ENCODE peak calls at places on chromosomes 7 and 10, in five cellular contexts. J, A, K, S and M are unnamed samples.

GRCh38 chr10:71831646-71832552 is 19.2 kb downstream of the PSAP start:
- DNase-seq in S (peak; percentile 58), A (no peak), K (peak; percentile 59), J (peak; percentile 43), M (peak; percentile 42)

GRCh38 chr7:105707381-105707780 is 126.1 kb upstream of the EFCAB10 start:
- DNase-seq in K (no peak), J (no peak), A (no peak), S (no peak), M (no peak)

GRCh38 chr10:102642553-102643345 is 1.5 kb upstream of the TRIM8 start:
- DNase-seq in J (peak; percentile 74), A (peak; percentile 61), S (peak; percentile 68), K (peak; percentile 85), M (peak; percentile 75)

GRCh38 chr10:43417950-43418768 is 9.2 kb upstream of the HNRNPF start:
- DNase-seq in J (no peak), S (no peak), A (no peak), K (no peak), M (no peak)

GRCh38 chr7:30994206-30995100 is 30.7 kb downstream of the GHRHR start:
- DNase-seq in S (no peak), A (no peak), J (no peak), K (no peak), M (no peak)

GRCh38 chr7:155992974-155993373 is 180.7 kb upstream of the SHH start:
- DNase-seq in A (no peak), K (peak; percentile 34), S (no peak), J (no peak), M (no peak)

GRCh38 chr10:19803676-19804075 is 12.6 kb upstream of the PLXDC2 start:
- DNase-seq in K (no peak), S (no peak), A (no peak), J (no peak), M (peak; percentile 31)

GRCh38 chr7:50793947-50794570 is 11.4 kb upstream of the GRB10 start:
- DNase-seq in A (no peak), K (no peak), S (no peak), J (no peak), M (peak; percentile 63)

GRCh38 chr7:130227883-130228575 is 20.4 kb downstream of the SSMEM1 start:
- DNase-seq in J (no peak), S (no peak), A (no peak), K (no peak), M (no peak)

GRCh38 chr7:19665399-19666008 is 43.3 kb downstream of the POLR1F start:
- DNase-seq in K (no peak), A (peak; percentile 51), J (peak; percentile 55), S (no peak), M (peak; percentile 18)

GRCh38 chr10:52632591-52632990 is 140.0 kb downstream of the MBL2 start:
- DNase-seq in K (no peak), J (no peak), A (peak; percentile 34), S (no peak), M (no peak)

GRCh38 chr10:130244928-130245495 is 108.8 kb downstream of the GLRX3 start:
- DNase-seq in K (no peak), A (no peak), S (peak; percentile 4), J (no peak), M (no peak)

GRCh38 chr10:100654835-100655759 is 90.3 kb upstream of the PAX2 start:
- DNase-seq in K (no peak), J (no peak), A (peak; percentile 66), S (no peak), M (no peak)

GRCh38 chr7:90599038-90599437 is 2.9 kb downstream of the CDK14 start:
- DNase-seq in J (no peak), S (no peak), A (no peak), K (no peak), M (no peak)

GRCh38 chr10:28331821-28332220 is 29.0 kb upstream of the MPP7 start:
- DNase-seq in A (no peak), S (no peak), K (no peak), J (peak; percentile 93), M (no peak)

GRCh38 chr10:98425511-98426352 is 10.8 kb upstream of the PYROXD2 start:
- DNase-seq in A (peak; percentile 87), S (peak; percentile 53), J (peak; percentile 39), K (no peak), M (peak; percentile 46)

GRCh38 chr10:91604936-91605534 is 27.8 kb downstream of the PPP1R3C start:
- DNase-seq in A (no peak), K (no peak), J (peak; percentile 86), S (no peak), M (no peak)

GRCh38 chr7:100865372-100865911 is 1.7 kb upstream of the TRIP6 start:
- DNase-seq in A (peak; percentile 58), S (no peak), J (no peak), K (no peak), M (no peak)

GRCh38 chr10:11881477-11882417 is 58.6 kb downstream of the PROSER2 start:
- DNase-seq in J (no peak), K (no peak), S (no peak), A (peak; percentile 79), M (peak; percentile 35)

GRCh38 chr7:130490287-130490686 is 1.6 kb upstream of the MEST start:
- DNase-seq in K (no peak), J (peak; percentile 9), A (peak; percentile 88), S (no peak), M (no peak)

GRCh38 chr7:67359900-67360299 is 363.3 kb downstream of the TYW1 start:
- DNase-seq in A (peak; percentile 30), S (no peak), J (no peak), K (no peak), M (no peak)

GRCh38 chr10:72784551-72785421 is 92.8 kb downstream of the MCU start:
- DNase-seq in A (peak; percentile 76), J (peak; percentile 88), K (no peak), S (no peak), M (no peak)

GRCh38 chr10:32953277-32953927 is 4.6 kb downstream of the ITGB1 start:
- DNase-seq in J (no peak), A (no peak), S (no peak), K (no peak), M (no peak)

GRCh38 chr10:23293145-23293724 is 51.4 kb downstream of the C10orf67 start:
- DNase-seq in S (no peak), J (peak; percentile 31), K (no peak), A (peak; percentile 92), M (peak; percentile 41)

GRCh38 chr10:47116445-47116844 is 183.6 kb upstream of the GDF10 start:
- DNase-seq in A (peak; percentile 3), K (no peak), S (no peak), J (peak; percentile 45), M (no peak)

GRCh38 chr10:102752934-102753664 is 9.4 kb downstream of the WBP1L start:
- DNase-seq in J (peak; percentile 76), K (no peak), A (peak; percentile 75), S (no peak), M (peak; percentile 39)

DNA sequence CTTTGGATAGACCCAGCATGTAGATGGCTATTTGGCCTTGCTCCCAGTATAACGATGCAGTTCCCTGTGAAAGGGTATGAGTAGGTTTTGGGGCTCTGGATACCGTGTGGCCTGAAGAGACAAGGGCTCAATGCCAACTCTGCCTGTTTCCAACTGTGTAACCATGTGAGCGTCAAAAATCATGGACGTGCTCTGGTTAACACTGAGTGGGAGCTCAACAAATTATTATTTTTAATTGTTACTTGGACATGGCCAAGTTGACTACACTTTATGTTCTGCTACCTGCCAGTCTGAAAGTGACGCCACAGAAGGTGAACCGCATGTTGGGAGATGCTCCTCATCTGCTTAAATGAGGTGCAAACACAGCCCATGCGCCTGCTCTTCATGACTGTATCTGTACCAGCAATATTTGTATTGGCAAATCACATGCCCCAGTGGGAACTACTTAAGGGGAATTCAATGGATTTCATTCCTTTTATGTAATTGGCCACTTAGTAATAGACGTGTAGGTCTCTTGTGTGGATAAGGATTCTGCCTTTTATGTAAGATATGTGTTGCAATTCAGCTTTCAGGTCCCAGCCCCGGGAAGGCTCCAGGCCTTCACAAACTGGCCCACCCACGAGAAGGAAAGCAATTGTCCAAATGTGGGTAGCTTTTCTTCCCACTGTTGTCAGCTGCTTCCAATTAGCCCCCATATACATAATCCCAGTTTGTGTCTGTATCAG is 42.0 kb downstream of the EGFR start:
- DNase-seq in K (no peak), S (no peak), J (peak; percentile 58), A (no peak), M (no peak)
- H3K4me1 ChIP-seq in K (peaks cover 17% of the 10 kb centered on the region), S (peaks cover 28% of the 10 kb centered on the region), J (peaks cover 39% of the 10 kb centered on the region), A (peaks cover 8% of the 10 kb centered on the region), M (no peaks in the 10 kb centered on the region)

GRCh38 chr10:96719205-96719604 is 1.1 kb downstream of the PIK3AP1 start:
- DNase-seq in S (no peak), K (no peak), A (no peak), J (no peak), M (no peak)

GRCh38 chr10:96719850-96720421 is 378 bp downstream of the PIK3AP1 start:
- DNase-seq in J (no peak), K (peak; percentile 76), S (peak; percentile 67), A (peak; percentile 89), M (peak; percentile 50)

GRCh38 chr10:96721207-96721572 is 876 bp upstream of the PIK3AP1 start:
- DNase-seq in J (no peak), K (no peak), A (peak; percentile 52), S (no peak), M (no peak)

GRCh38 chr10:96718304-96718990 is 1.9 kb downstream of the PIK3AP1 start:
- DNase-seq in K (no peak), A (no peak), J (no peak), S (no peak), M (no peak)

DNA sequence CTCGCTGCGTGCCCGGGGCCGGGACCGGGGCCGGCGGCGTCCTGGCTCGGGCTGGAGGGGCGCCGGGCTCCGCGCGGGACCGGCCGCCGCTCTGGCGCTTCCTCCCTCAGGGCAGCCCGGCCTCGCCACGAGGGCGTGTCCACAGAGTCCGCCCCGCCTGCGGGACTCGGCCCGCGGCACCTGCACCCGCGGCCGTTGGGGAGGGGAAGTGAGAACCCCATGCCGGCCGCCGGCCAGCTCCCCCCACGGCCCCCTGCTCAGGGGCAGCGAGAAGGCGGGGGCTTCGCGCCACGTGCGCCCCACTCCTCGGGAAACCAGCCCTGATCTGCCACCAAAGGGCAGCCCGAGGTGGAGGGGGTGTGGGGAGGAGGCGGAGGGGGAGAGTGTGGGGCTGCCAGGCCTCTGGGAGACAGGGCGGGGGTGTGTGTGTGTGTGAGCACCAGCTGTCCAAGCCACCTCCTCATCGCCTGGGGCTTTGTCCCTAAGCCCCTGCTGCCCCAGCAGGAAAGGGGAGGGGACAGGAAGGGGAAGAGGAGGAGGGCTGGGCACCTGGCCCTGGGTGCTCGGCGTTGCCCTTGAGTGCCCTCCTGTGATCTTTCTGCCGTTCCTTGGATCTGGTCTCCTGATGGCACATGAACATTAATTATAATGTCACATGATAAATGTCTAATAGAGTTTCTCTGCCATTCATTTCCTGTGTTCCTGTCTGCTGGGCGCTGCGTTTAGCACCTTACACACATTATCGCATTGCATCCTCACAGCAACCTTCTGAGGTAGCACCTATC is at the start of gene PIK3AP1:
- DNase-seq in A (peak; percentile 75), S (peak; percentile 66), J (no peak), K (peak; percentile 82), M (peak; percentile 69)
- H3K4me3 ChIP-seq in A (peak within 1 kb of the TSS; percentile 87), S (peak within 1 kb of the TSS; percentile 57), J (no peak within 1 kb of the TSS), K (peak within 1 kb of the TSS; percentile 89), M (peak within 1 kb of the TSS; percentile 58)

GRCh38 chr10:87617503-87617902 is 42.2 kb upstream of the PAPSS2 start:
- DNase-seq in J (no peak), K (no peak), S (no peak), A (no peak), M (no peak)
- H3K27ac ChIP-seq in J (no peak overlapping the region), K (no peak overlapping the region), S (no peak overlapping the region), A (no peak overlapping the region), M (no peak overlapping the region)

GRCh38 chr7:2104716-2105115 is 128.0 kb downstream of the MAD1L1 start:
- DNase-seq in J (no peak), K (no peak), A (no peak), S (no peak), M (no peak)
- H3K4me1 ChIP-seq in J (peaks cover 12% of the 10 kb centered on the region), K (peaks cover 16% of the 10 kb centered on the region), A (no peaks in the 10 kb centered on the region), S (peaks cover 23% of the 10 kb centered on the region), M (no peaks in the 10 kb centered on the region)